ENCODE peak calls at places on chromosomes 16 and 17, in six cellular contexts. D is AG20443, G is HuH-7.5, I is PC-9, W is left ventricle myocardium inferior, B is cerebellar cortex. J is an unnamed sample.

GRCh38 chr17:13508916-13509315 is 92.8 kb downstream of the HS3ST3A1 start:
- DNase-seq in I (no peak), B (no peak), W (no peak), D (no peak), G (no peak), J (no peak)

GRCh38 chr17:7644768-7645167 is 6.0 kb upstream of the ATP1B2 start:
- DNase-seq in G (no peak), W (no peak), D (no peak), I (no peak), B (no peak), J (no peak)

GRCh38 chr16:31484491-31485171 is 1.7 kb downstream of the SLC5A2 start:
- DNase-seq in D (no peak), I (peak; percentile 53), G (no peak), B (no peak), W (no peak), J (no peak)

GRCh38 chr17:28700830-28701492 is 10.7 kb downstream of the PROCA1 start:
- DNase-seq in D (no peak), G (no peak), B (no peak), W (no peak), I (no peak), J (no peak)

GRCh38 chr17:27299384-27300049 is 5.6 kb downstream of the WSB1 start:
- DNase-seq in G (no peak), W (no peak), I (no peak), B (no peak), D (no peak), J (no peak)

GRCh38 chr16:84013787-84014569 is 28.6 kb downstream of the SLC38A8 start:
- DNase-seq in G (peak; percentile 52), I (peak; percentile 99), B (peak; percentile 65), W (no peak), D (peak; percentile 44), J (peak; percentile 73)

GRCh38 chr17:69326302-69327059 is 452 bp downstream of the ABCA5 start:
- DNase-seq in G (no peak), B (peak; percentile 58), I (no peak), W (no peak), D (peak; percentile 31), J (peak; percentile 12)

GRCh38 chr17:5248821-5249479 is 14.3 kb upstream of the SCIMP start:
- DNase-seq in B (no peak), I (no peak), G (no peak), W (no peak), D (no peak), J (no peak)

GRCh38 chr17:78430892-78431691 is 52.6 kb downstream of the PGS1 start:
- DNase-seq in W (no peak), G (no peak), I (no peak), B (no peak), D (no peak), J (no peak)

GRCh38 chr17:4150106-4150505 is 7.1 kb downstream of the CYB5D2 start:
- DNase-seq in I (no peak), B (no peak), G (no peak), D (no peak), W (no peak), J (no peak)

GRCh38 chr17:27512511-27513346 is 56.5 kb downstream of the KSR1 start:
- DNase-seq in D (no peak), I (no peak), W (no peak), B (no peak), G (no peak), J (no peak)

GRCh38 chr16:77920984-77921383 is 101.4 kb upstream of the CLEC3A start:
- DNase-seq in W (no peak), B (no peak), I (no peak), G (no peak), D (no peak), J (no peak)

GRCh38 chr16:65066646-65067045 is 55.2 kb downstream of the CDH11 start:
- DNase-seq in G (no peak), I (no peak), B (no peak), D (no peak), W (no peak), J (no peak)

GRCh38 chr16:73888840-73889577 is 407.6 kb upstream of the PSMD7 start:
- DNase-seq in D (no peak), G (no peak), W (no peak), I (no peak), B (no peak), J (no peak)

GRCh38 chr17:15900871-15901270 is 44.1 kb upstream of the ADORA2B start:
- DNase-seq in I (no peak), G (no peak), D (no peak), B (no peak), W (no peak), J (no peak)

GRCh38 chr16:77675464-77676324 is 46.6 kb upstream of the NUDT7 start:
- DNase-seq in G (peak; percentile 75), B (peak; percentile 87), D (peak; percentile 79), W (peak; percentile 32), I (peak; percentile 38), J (peak; percentile 18)

GRCh38 chr17:71187145-71187878 is 933.5 kb upstream of the SOX9 start:
- DNase-seq in D (no peak), I (no peak), W (no peak), B (no peak), G (no peak), J (no peak)

GRCh38 chr17:58402679-58403078 is 14.7 kb downstream of the RNF43 start:
- DNase-seq in B (no peak), I (peak; percentile 14), D (peak; percentile 14), G (no peak), W (no peak), J (no peak)

GRCh38 chr17:79760197-79760906 is 17.6 kb upstream of the CBX2 start:
- DNase-seq in D (no peak), G (no peak), I (no peak), W (no peak), B (no peak), J (no peak)

GRCh38 chr17:21278304-21279197 is 6.0 kb upstream of the MAP2K3 start:
- DNase-seq in W (peak; percentile 20), B (no peak), G (no peak), D (peak; percentile 20), I (no peak), J (peak; percentile 31)

GRCh38 chr17:76441681-76442340 is 11.1 kb downstream of the UBE2O start:
- DNase-seq in G (no peak), I (no peak), D (no peak), W (no peak), B (no peak), J (no peak)